ENCODE peak calls at places on chromosomes 3 and 15, in seven cellular contexts. H is GM23248; N is T-helper 2 cell treated with Interferon-gamma antibody and Interleukin-4, amounts not matched to agents 5 μg/mL and 100 μg/mL, for 36 hours; U is HuH-7; X is posterior cingulate gyrus; O is left lung; B is mesenteric fat pad. T is an unnamed sample.

GRCh38 chr3:85003479-85003878 is 44.7 kb downstream of the CADM2 start:
- DNase-seq in B (no peak), U (no peak), O (no peak), X (no peak), H (no peak), N (no peak), T (no peak)

GRCh38 chr15:39920510-39921273 is 626 bp upstream of the GPR176 start:
- DNase-seq in H (peak), B (peak), U (peak), X (peak), O (peak), N (peak), T (peak)

GRCh38 chr15:55796321-55796965 is 53.5 kb upstream of the PRTG start:
- DNase-seq in X (no peak), N (no peak), U (no peak), H (peak), B (no peak), O (no peak), T (peak)

GRCh38 chr3:114435733-114436132 is 141.9 kb downstream of the TIGIT start:
- DNase-seq in N (no peak), O (no peak), X (no peak), H (peak), U (no peak), B (no peak), T (no peak)

GRCh38 chr15:69341356-69341755 is 42.6 kb downstream of the PAQR5 start:
- DNase-seq in O (no peak), N (no peak), H (no peak), X (no peak), B (no peak), U (no peak), T (peak)

GRCh38 chr15:23912191-23912590 is 225.1 kb upstream of the NDN start:
- DNase-seq in H (no peak), B (no peak), X (no peak), U (no peak), N (no peak), O (no peak), T (no peak)

GRCh38 chr3:11907667-11908660 is 61.3 kb upstream of the TAMM41 start:
- DNase-seq in N (no peak), U (no peak), H (peak), X (peak), O (no peak), B (no peak), T (no peak)

GRCh38 chr15:29151111-29151857 is 118.3 kb downstream of the NSMCE3 start:
- DNase-seq in N (no peak), X (no peak), U (no peak), B (no peak), H (no peak), O (no peak), T (no peak)

GRCh38 chr3:11465744-11466611 is 177.7 kb downstream of the VGLL4 start:
- DNase-seq in B (no peak), X (no peak), N (no peak), U (no peak), H (peak), O (no peak), T (no peak)

GRCh38 chr3:133890972-133891644 is 4.6 kb downstream of the RAB6B start:
- DNase-seq in B (no peak), O (no peak), X (no peak), N (no peak), H (no peak), U (no peak), T (no peak)

GRCh38 chr15:72227192-72227586 is 3.8 kb downstream of the PKM start:
- DNase-seq in H (peak), X (no peak), O (no peak), B (no peak), N (peak), U (no peak), T (peak)

GRCh38 chr15:36737430-36737891 is 158.0 kb downstream of the CDIN1 start:
- DNase-seq in X (no peak), N (no peak), B (no peak), O (no peak), H (peak), U (no peak), T (peak)

GRCh38 chr3:170621256-170621655 is 35.4 kb upstream of the SLC7A14 start:
- DNase-seq in H (no peak), N (no peak), X (no peak), B (no peak), U (no peak), O (no peak), T (no peak)

GRCh38 chr3:78281381-78281780 is 1241.5 kb downstream of the ROBO2 start:
- DNase-seq in B (no peak), N (no peak), X (no peak), H (no peak), O (no peak), U (no peak), T (no peak)

GRCh38 chr3:142940472-142940871 is 23.0 kb downstream of the PAQR9 start:
- DNase-seq in H (peak), O (no peak), B (no peak), X (no peak), U (no peak), N (no peak), T (peak)

GRCh38 chr15:63473749-63473998 is 30.7 kb upstream of the USP3 start:
- DNase-seq in H (no peak), B (no peak), U (no peak), N (no peak), X (no peak), O (no peak), T (no peak)

GRCh38 chr3:35383216-35383615 is 256.1 kb upstream of the ARPP21 start:
- DNase-seq in X (no peak), N (no peak), H (no peak), B (no peak), O (no peak), U (no peak), T (no peak)

GRCh38 chr3:196694941-196695848 is 16.9 kb downstream of the CEP19 start:
- DNase-seq in H (no peak), O (no peak), X (no peak), N (peak), B (no peak), U (no peak), T (no peak)

GRCh38 chr3:105686324-105686897 is 182.4 kb downstream of the CBLB start:
- DNase-seq in N (no peak), H (peak), O (no peak), B (no peak), U (no peak), X (no peak), T (no peak)

GRCh38 chr3:198080521-198081384 is 120.7 kb downstream of the LMLN start:
- DNase-seq in B (peak), O (peak), H (peak), X (no peak), N (peak), U (peak), T (peak)

GRCh38 chr3:36489106-36489505 is 108.8 kb downstream of the STAC start:
- DNase-seq in O (no peak), H (no peak), X (no peak), U (no peak), B (no peak), N (no peak), T (no peak)

GRCh38 chr15:94061041-94061440 is 170.3 kb upstream of the MCTP2 start:
- DNase-seq in X (no peak), U (no peak), B (no peak), N (no peak), O (no peak), H (peak), T (peak)

T was measured in mammary epithelial cell.